ENCODE peak calls at places on chromosome 1, in four cellular contexts. Y, N, S and H are unnamed samples.

GRCh38 chr1:9561429-9561828 is 22.2 kb downstream of the SLC25A33 start:
- DNase-seq in Y (peak; percentile 93), N (no peak), S (no peak), H (peak; percentile 88)

GRCh38 chr1:186662752-186663151 is 17.5 kb downstream of the PTGS2 start:
- DNase-seq in Y (no peak), N (no peak), S (no peak), H (peak; percentile 59)

GRCh38 chr1:221887091-221887746 is 145.3 kb upstream of the DUSP10 start:
- DNase-seq in Y (peak; percentile 72), N (peak; percentile 40), S (peak; percentile 24), H (peak; percentile 93)

GRCh38 chr1:112904071-112904830 is 51.7 kb downstream of the SLC16A1 start:
- DNase-seq in Y (peak; percentile 63), N (no peak), S (no peak), H (peak; percentile 94)

GRCh38 chr1:19477284-19478240 is 7.8 kb downstream of the CAPZB start:
- DNase-seq in Y (no peak), N (no peak), S (no peak), H (no peak)

GRCh38 chr1:10674700-10675598 is 121.5 kb downstream of the CASZ1 start:
- DNase-seq in Y (no peak), N (no peak), S (no peak), H (no peak)

GRCh38 chr1:2415337-2415736 is 3.0 kb upstream of the PEX10 start:
- DNase-seq in Y (no peak), N (no peak), S (no peak), H (no peak)

GRCh38 chr1:18814340-18815202 is 44.9 kb downstream of the TAS1R2 start:
- DNase-seq in Y (no peak), N (no peak), S (no peak), H (no peak)

GRCh38 chr1:21567241-21568005 is 58.2 kb downstream of the ALPL start:
- DNase-seq in Y (peak; percentile 78), N (no peak), S (no peak), H (peak; percentile 63)

GRCh38 chr1:178308438-178308837 is 188.3 kb downstream of the CLEC20A start:
- DNase-seq in Y (no peak), N (no peak), S (no peak), H (no peak)

GRCh38 chr1:109776206-109776835 is 12.6 kb upstream of the EPS8L3 start:
- DNase-seq in Y (no peak), N (no peak), S (no peak), H (no peak)

GRCh38 chr1:25568090-25568833 is 24.9 kb downstream of the LDLRAP1 start:
- DNase-seq in Y (peak; percentile 72), N (no peak), S (peak; percentile 51), H (peak; percentile 39)

GRCh38 chr1:61323681-61324328 is 241.4 kb downstream of the NFIA start:
- DNase-seq in Y (no peak), N (no peak), S (no peak), H (no peak)

GRCh38 chr1:210441028-210441427 is 112.3 kb downstream of the HHAT start:
- DNase-seq in Y (no peak), N (no peak), S (no peak), H (no peak)

GRCh38 chr1:226404063-226404903 is 3.6 kb downstream of the PARP1 start:
- DNase-seq in Y (no peak), N (no peak), S (no peak), H (peak; percentile 40)

GRCh38 chr1:226405411-226405988 is 2.4 kb downstream of the PARP1 start:
- DNase-seq in Y (no peak), N (no peak), S (no peak), H (no peak)

GRCh38 chr1:226402615-226403521 is 5.0 kb downstream of the PARP1 start:
- DNase-seq in Y (no peak), N (no peak), S (no peak), H (no peak)

GRCh38 chr1:226404904-226405222 is 3.0 kb downstream of the PARP1 start:
- DNase-seq in Y (no peak), N (no peak), S (no peak), H (no peak)

DNA sequence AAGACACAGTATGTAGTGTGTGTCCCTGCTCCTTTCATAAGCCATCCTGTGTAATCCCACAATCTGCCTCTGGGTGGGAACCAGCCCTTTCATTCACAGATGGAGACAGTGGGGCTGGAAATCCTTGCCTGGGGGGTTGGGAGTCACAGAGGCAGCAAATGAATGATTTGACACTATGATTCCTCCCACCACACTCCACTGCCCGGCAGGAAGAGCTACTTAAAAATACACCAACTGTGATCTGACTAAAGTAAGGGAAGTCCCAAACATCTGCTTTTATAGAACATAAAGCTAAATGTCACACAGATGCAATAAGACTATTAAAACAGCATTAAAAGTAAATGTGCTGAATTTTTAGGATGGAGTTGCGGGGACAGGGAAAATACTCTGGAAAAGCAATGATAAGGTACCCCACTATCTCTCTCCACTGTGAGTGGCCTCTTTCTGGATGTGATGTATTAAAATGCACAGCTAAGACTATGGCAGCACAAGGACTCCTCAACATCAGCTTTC is 4.3 kb downstream of the PARP1 start:
- DNase-seq in Y (peak; percentile 9), N (no peak), S (no peak), H (peak; percentile 21)
- TF ChIP-seq CTCF in Y (peak; percentile 51), N (no peak), S (no peak), H (peak; percentile 66)

GRCh38 chr1:82759035-82759434 is 958.3 kb downstream of the ADGRL2 start:
- DNase-seq in Y (no peak), N (no peak), S (no peak), H (no peak)
- TF ChIP-seq CTCF in Y (peak; percentile 9), N (no peak), S (no peak), H (no peak)

GRCh38 chr1:100305954-100306353 is 39.9 kb downstream of the RTCA start:
- DNase-seq in Y (no peak), N (no peak), S (no peak), H (no peak)
- TF ChIP-seq CTCF in Y (no peak), N (no peak), S (no peak), H (no peak)

GRCh38 chr1:182670032-182670431 is 14.4 kb downstream of the RGS8 start:
- DNase-seq in Y (no peak), N (no peak), S (no peak), H (no peak)

GRCh38 chr1:182672487-182672836 is 11.9 kb downstream of the RGS8 start:
- DNase-seq in Y (no peak), N (no peak), S (no peak), H (no peak)

GRCh38 chr1:182669266-182669665 is 15.1 kb downstream of the RGS8 start:
- DNase-seq in Y (no peak), N (no peak), S (no peak), H (no peak)

GRCh38 chr1:182674346-182675246 is 9.8 kb downstream of the RGS8 start:
- DNase-seq in Y (peak; percentile 14), N (no peak), S (peak; percentile 42), H (no peak)

DNA sequence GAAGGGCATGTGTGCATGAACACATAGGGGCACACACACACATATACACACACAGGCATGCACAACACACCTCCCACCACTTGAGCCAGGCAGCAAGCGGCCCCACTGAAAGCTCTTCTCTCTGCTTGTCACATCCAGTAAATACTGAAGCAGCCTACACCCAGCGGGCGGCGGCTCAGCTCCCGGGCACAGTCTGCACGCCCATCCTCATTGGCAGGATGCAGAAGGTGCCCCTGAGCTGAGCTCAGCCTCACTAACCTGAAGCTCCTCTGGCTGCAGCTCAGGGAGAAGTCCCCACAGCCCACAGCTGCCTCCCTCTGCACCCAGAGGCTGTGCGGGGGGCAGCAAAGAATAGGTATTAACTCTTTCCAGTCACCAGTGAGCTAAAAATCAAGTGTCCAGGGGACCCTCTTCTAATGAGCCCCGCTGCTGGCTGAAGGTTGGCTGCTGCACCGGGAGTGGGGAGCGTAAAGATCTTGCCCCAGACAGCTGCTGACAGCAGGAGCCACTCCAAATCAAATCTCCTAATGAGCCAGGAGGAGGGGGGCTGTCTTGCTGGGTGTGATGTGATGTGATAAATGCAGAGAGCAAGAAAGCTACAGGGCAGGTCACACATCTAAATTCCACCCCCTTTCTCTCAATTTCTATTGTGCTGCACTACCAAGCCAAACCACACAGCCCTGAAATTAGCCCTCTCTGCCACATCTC is 12.5 kb downstream of the RGS8 start:
- DNase-seq in Y (no peak), N (no peak), S (no peak), H (no peak)
- TF ChIP-seq CTCF in Y (no peak), N (no peak), S (no peak), H (no peak)

GRCh38 chr1:218475699-218476098 is 130.6 kb downstream of the TGFB2 start:
- DNase-seq in Y (no peak), N (no peak), S (no peak), H (no peak)

GRCh38 chr1:218474089-218474488 is 129.0 kb downstream of the TGFB2 start:
- DNase-seq in Y (no peak), N (no peak), S (no peak), H (no peak)

GRCh38 chr1:218473527-218473926 is 128.4 kb downstream of the TGFB2 start:
- DNase-seq in Y (peak; percentile 60), N (no peak), S (no peak), H (peak; percentile 56)

GRCh38 chr1:218476385-218476784 is 131.2 kb downstream of the TGFB2 start:
- DNase-seq in Y (peak; percentile 86), N (no peak), S (no peak), H (peak; percentile 82)

DNA sequence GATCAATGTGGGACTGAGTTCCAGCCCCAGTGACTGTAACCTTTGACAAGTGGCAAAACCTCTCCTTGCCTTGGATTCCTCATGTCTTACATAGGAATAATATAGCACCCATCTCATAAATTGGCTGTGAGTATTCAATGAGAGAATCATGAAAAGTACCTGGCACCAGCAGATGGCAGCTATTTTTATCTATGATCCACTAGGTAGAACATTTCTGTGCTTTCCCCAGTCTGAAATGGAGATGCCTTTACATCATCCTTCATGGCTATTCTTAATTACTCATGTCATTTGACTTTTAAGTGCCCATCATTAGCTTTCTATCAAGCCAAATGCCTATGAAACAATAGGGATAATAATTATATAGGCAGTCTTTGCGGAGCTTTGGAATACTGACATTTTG is 130.1 kb downstream of the TGFB2 start:
- DNase-seq in Y (no peak), N (no peak), S (no peak), H (no peak)
- TF ChIP-seq CTCF in Y (no peak), N (no peak), S (no peak), H (no peak)

DNA sequence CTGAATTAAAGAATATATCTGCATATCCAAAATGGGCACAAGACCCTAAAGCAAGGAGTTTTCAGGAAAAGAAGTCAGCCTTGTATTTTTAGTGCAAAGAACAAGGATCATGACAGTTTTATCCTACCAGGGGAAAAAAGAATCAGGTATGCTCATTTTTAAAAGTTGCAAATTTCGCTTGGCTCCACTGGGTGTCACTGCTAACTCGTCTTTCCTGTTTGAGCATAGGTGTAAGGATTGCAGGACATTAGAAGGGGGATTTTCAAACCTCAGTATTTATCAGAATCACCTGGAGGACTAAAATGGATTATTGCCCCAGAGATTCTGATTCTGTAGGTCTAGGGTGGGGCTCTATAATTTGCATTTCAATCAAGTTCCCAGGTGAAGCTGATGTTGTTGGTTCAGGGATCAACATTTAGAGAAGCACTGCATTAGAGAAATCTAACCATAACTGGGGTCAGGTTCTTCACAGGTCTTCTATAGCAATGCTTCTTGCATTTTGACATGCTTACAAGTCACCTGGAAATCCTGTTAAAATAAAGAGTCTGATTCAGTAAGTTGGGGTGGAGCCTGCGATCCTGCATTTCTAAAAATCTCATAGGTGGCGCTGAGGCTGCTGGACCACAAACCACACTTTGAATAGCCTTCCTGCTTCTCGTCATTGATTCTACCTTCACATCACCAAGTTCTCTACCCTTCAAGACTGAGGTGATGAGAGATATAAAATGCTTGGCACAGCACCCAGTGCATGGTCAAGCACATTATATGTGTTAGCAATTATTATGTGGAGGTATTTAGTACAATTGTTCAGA is 39.6 kb downstream of the NUF2 start:
- DNase-seq in Y (no peak), N (no peak), S (no peak), H (no peak)
- TF ChIP-seq CTCF in Y (peak; percentile 52), N (no peak), S (no peak), H (peak; percentile 66)